ENCODE peak calls at places on chromosomes 2 and 18, in five cellular contexts. C is endothelial cell of umbilical vein, F is H1, X is PC-3, K is IMR-90. L is an unnamed sample. For H3K36me3, the result is how much of the 10 kb centered on the place peaks cover.

GRCh38 chr2:236375973-236376476 is 111.8 kb upstream of the ASB18 start:
- DNase-seq in X (no peak), K (no peak), F (no peak), C (no peak), L (no peak)

GRCh38 chr2:57943271-57943670 is 103.3 kb upstream of the VRK2 start:
- DNase-seq in F (no peak), X (peak), C (no peak), K (peak), L (no peak)

GRCh38 chr2:148122788-148123187 is 101.9 kb downstream of the MBD5 start:
- DNase-seq in X (peak), C (no peak), F (no peak), K (peak), L (peak)

GRCh38 chr2:200471324-200471848 is 38.5 kb downstream of the KCTD18 start:
- DNase-seq in F (no peak), C (peak), X (peak), K (no peak), L (peak)

GRCh38 chr2:68824831-68825230 is 46.4 kb downstream of the BMP10 start:
- DNase-seq in F (no peak), X (peak), C (no peak), K (peak), L (peak)

GRCh38 chr2:108916397-108917077 is 72.5 kb downstream of the EDAR start:
- DNase-seq in X (no peak), K (no peak), F (no peak), C (no peak), L (no peak)

GRCh38 chr18:62332437-62332816 is 7.3 kb downstream of the TNFRSF11A start:
- DNase-seq in F (no peak), K (no peak), X (no peak), C (peak), L (no peak)

GRCh38 chr18:7778181-7778580 is 211.1 kb downstream of the PTPRM start:
- DNase-seq in K (peak), C (no peak), X (peak), F (no peak), L (no peak)

GRCh38 chr2:61340242-61340641 is 130.6 kb downstream of the USP34 start:
- DNase-seq in C (peak), X (peak), K (peak), F (no peak), L (peak)

GRCh38 chr2:174836345-174836999 is 72.2 kb upstream of the CHRNA1 start:
- DNase-seq in F (no peak), X (peak), C (peak), K (peak), L (peak)

GRCh38 chr2:145413261-145413660 is 893.3 kb upstream of the ZEB2 start:
- DNase-seq in F (no peak), X (no peak), C (no peak), K (no peak), L (no peak)

GRCh38 chr2:43158259-43158880 is 68.0 kb downstream of the ZFP36L2 start:
- DNase-seq in X (peak), C (peak), F (no peak), K (peak), L (peak)

GRCh38 chr2:235171511-235172130 is 219.8 kb downstream of the SH3BP4 start:
- DNase-seq in F (no peak), K (peak), C (no peak), X (peak), L (peak)

GRCh38 chr18:56475250-56475649 is 163.1 kb downstream of the TXNL1 start:
- DNase-seq in C (no peak), X (peak), F (no peak), K (no peak), L (peak)

GRCh38 chr18:76348267-76349066 is 146.6 kb downstream of the ZNF516 start:
- DNase-seq in C (no peak), X (peak), K (no peak), F (no peak), L (no peak)

GRCh38 chr2:102283996-102284395 is 27.4 kb upstream of the IL1RL1 start:
- DNase-seq in C (no peak), K (peak), F (no peak), X (no peak), L (no peak)

GRCh38 chr2:172430027-172430426 is 2.6 kb downstream of the ITGA6 start:
- DNase-seq in K (no peak), F (no peak), C (no peak), X (no peak), L (no peak)

DNA sequence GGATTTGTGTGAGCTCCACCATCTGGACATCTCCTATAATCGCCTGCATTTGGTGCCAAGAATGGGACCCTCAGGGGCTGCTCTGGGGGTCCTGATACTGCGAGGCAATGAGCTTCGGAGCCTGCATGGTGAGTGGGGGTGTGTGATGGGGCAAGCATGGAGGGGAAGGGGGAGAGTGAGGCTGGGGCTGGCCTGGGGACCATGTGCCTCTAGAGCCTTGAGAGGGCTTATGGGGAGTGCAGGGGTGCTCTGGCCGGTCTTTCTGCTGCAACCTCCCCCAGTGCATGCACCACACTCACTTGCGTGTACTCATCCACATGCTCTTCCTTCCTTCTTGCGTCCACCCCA is 7.9 kb downstream of the STK11IP start:
- DNase-seq in X (no peak), F (no peak), C (no peak), K (no peak), L (no peak)
- H3K36me3 ChIP-seq in X (under half), F (under half), C (under half), K (half or more), L (under half)

DNA sequence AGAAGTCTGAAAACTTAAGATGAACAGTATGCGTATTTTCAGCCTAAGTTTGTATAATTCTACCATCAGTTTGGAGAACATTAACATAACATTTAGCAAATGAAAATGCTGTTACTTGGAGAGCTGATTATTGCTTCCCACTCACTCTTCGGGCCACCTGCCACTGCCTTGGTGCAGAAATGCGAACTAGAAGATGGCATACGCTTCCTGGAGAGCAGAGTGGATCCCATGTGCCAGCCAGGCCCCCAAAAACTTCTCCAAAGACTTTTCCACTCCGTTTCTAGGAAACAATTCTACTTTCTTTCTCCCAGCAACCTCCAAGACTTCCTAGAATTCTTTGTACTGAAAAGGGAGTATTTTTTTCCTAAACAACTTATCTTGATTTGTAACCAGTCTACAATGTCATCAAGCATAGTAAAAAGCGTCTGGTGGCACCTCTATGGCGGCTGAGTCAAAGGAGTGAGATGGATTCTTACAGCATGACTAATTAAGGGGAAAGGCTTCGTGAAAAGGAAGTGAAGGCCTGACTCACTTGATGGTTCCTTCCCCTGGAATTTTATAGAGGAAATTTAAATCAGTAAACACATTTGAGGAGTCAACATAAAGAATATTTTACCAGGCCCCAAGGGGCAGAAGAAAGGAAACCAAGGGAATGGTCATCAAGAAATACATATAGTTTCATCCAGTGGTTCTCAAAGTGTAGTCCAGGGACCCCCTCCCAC is 36.6 kb downstream of the FEZ2 start:
- DNase-seq in F (no peak), C (peak), X (peak), K (peak), L (peak)
- H3K27ac ChIP-seq in F (no peak), C (peak), X (peak), K (peak), L (peak)

GRCh38 chr2:9941996-9942390 is 9.5 kb upstream of the GRHL1 start:
- DNase-seq in C (no peak), F (no peak), K (no peak), X (no peak), L (no peak)
- H2AFZ ChIP-seq in C (no peak), F (peak), K (peak), X (no peak), L (no peak)

GRCh38 chr2:101006065-101006715 is 4.1 kb downstream of the RPL31 start:
- DNase-seq in X (no peak), F (no peak), C (no peak), K (no peak), L (no peak)
- H3K36me3 ChIP-seq in X (half or more), F (under half), C (under half), K (under half), L (under half)

GRCh38 chr2:205754285-205754923 is 72.1 kb downstream of the NRP2 start:
- DNase-seq in X (peak), C (no peak), K (no peak), F (no peak), L (no peak)
- H3K27ac ChIP-seq in X (peak), C (no peak), K (no peak), F (no peak), L (peak)

GRCh38 chr2:37648316-37649011 is 23.0 kb downstream of the CDC42EP3 start:
- DNase-seq in X (no peak), C (peak), K (no peak), F (no peak), L (no peak)
- H2AFZ ChIP-seq in X (no peak), C (no peak), K (no peak), F (no peak), L (no peak)

GRCh38 chr2:27378809-27379290 is 1.7 kb downstream of the ZNF513 start:
- DNase-seq in C (no peak), X (no peak), F (no peak), K (no peak), L (no peak)
- H3K36me3 ChIP-seq in C (half or more), X (under half), F (half or more), K (half or more), L (under half)

DNA sequence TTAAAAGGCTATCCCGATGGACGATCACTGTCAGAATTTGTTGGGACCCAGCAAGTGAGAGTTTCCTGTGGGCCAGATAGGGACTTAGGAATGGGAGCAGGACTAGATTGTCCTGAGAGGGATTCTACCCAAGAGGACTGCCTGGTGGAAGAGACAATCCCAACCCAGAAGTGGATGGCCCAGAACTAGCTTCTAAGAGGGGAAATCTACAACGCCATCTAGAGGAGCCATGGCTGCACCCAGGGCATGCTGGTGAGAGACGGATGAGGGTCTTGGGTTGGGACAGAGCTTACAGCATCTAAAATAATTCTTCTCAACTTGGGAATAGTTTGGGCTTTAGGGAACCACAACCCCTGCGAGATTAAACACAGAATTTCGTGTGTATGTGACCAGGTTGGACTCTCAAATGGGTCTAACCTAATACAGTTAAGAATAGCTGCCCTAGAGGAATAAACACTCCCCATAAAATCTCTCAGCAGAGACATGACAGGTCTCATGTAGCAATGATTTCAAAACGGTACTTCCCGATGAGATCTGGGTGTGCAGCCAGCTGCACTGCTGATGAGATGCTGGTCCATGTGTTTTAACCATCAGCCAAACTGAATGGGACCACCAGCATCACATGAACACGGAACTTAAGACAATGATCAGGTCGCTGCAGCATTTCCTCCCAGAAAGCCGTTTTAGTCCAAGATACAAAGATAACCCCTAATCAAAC is 50.8 kb downstream of the CCBE1 start:
- DNase-seq in C (no peak), F (no peak), X (no peak), K (no peak), L (no peak)
- H3K27ac ChIP-seq in C (no peak), F (no peak), X (no peak), K (no peak), L (no peak)

DNA sequence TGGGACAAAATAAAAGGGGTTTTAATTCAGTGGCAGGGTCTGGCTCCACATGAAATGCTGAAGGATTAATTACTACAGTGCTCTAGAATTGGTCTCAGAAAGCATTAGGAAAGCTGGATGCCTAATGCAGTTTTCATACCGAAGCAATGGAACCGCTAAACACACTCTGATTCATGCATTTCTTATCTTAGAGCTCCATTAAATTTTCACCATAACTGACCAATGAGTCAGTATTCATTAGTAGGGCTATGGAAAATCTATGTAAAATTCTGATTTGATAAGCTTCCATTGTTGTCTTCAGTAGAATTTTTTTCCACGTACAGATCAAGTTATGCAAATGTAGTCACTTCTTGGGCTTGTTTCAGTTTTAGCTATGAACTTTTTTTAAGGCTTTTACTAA is 359.9 kb downstream of the ARHGAP15 start:
- DNase-seq in F (no peak), K (peak), X (peak), C (peak), L (peak)
- H2AFZ ChIP-seq in F (no peak), K (no peak), X (no peak), C (peak), L (no peak)

L was measured in mammary epithelial cell.